ENCODE peak calls at places on chromosomes 4 and X, in ten cellular contexts. Q is RPMI8226; L is endothelial cell; D is adipocyte; P is mucosa of gallbladder; W is stimulated activated CD8-positive, alpha-beta memory T cell treated with anti-CD3 and anti-CD28 coated beads, Interleukin-4, amount 100 ng/mL, for 48 hours; J is T47D; S is amygdala; Y is AG04449; F is pons. M is an unnamed sample.

GRCh38 chr4:183118585-183118984 is 19.5 kb downstream of the WWC2 start:
- DNase-seq in Q (no peak), L (no peak), D (peak; percentile 68), P (no peak), W (no peak), J (no peak), S (no peak), Y (peak; percentile 52), F (no peak), M (peak; percentile 84)

GRCh38 chr4:82201805-82202636 is 171.8 kb downstream of the HNRNPD start:
- DNase-seq in Q (peak; percentile 38), L (peak; percentile 68), D (peak; percentile 51), P (peak; percentile 34), W (peak; percentile 68), J (no peak), S (no peak), Y (no peak), F (peak; percentile 44), M (no peak)

GRCh38 chrX:9785944-9786741 is at the start of gene SHROOM2:
- DNase-seq in Q (no peak), L (peak; percentile 33), D (peak; percentile 34), P (no peak), W (peak; percentile 18), J (peak; percentile 60), S (no peak), Y (no peak), F (no peak), M (no peak)

GRCh38 chr4:166625018-166625637 is 609.2 kb downstream of the SPOCK3 start:
- DNase-seq in Q (no peak), L (no peak), D (no peak), P (no peak), W (no peak), J (no peak), S (no peak), Y (no peak), F (no peak), M (no peak)

GRCh38 chrX:105461013-105461412 is 240.5 kb upstream of the TEX13A start:
- DNase-seq in Q (no peak), L (no peak), D (no peak), P (no peak), W (no peak), J (no peak), S (no peak), Y (no peak), F (no peak), M (no peak)

GRCh38 chrX:119871245-119871598 is 311 bp downstream of the RNF113A start:
- DNase-seq in Q (no peak), L (peak; percentile 11), D (no peak), P (no peak), W (no peak), J (no peak), S (peak; percentile 61), Y (no peak), F (no peak), M (peak; percentile 15)

GRCh38 chrX:16368696-16369095 is 201.4 kb downstream of the MAGEB17 start:
- DNase-seq in Q (no peak), L (no peak), D (no peak), P (no peak), W (no peak), J (no peak), S (no peak), Y (no peak), F (no peak), M (no peak)

GRCh38 chrX:17375361-17375630 is 296 bp downstream of the NHS start:
- DNase-seq in Q (no peak), L (no peak), D (no peak), P (no peak), W (no peak), J (no peak), S (no peak), Y (no peak), F (no peak), M (peak; percentile 6)

GRCh38 chrX:54540289-54540688 is 10.3 kb downstream of the GNL3L start:
- DNase-seq in Q (no peak), L (no peak), D (peak; percentile 25), P (no peak), W (no peak), J (no peak), S (no peak), Y (peak; percentile 26), F (no peak), M (peak; percentile 45)

GRCh38 chr4:101199507-101200285 is 147.6 kb downstream of the PPP3CA start:
- DNase-seq in Q (no peak), L (no peak), D (peak; percentile 19), P (no peak), W (no peak), J (no peak), S (no peak), Y (no peak), F (no peak), M (no peak)

GRCh38 chr4:152118819-152119553 is 358.2 kb upstream of the GATB start:
- DNase-seq in Q (no peak), L (no peak), D (no peak), P (no peak), W (no peak), J (no peak), S (no peak), Y (no peak), F (no peak), M (no peak)

GRCh38 chr4:29560452-29560851 is 1159.7 kb upstream of the PCDH7 start:
- DNase-seq in Q (no peak), L (no peak), D (no peak), P (no peak), W (no peak), J (no peak), S (no peak), Y (no peak), F (no peak), M (no peak)

GRCh38 chrX:102154900-102155805 is 624 bp downstream of the BEX5 start:
- DNase-seq in Q (no peak), L (peak; percentile 28), D (no peak), P (no peak), W (peak; percentile 30), J (no peak), S (no peak), Y (no peak), F (peak; percentile 4), M (no peak)

GRCh38 chrX:71181910-71182799 is 37.5 kb downstream of the NLGN3 start:
- DNase-seq in Q (peak; percentile 76), L (peak; percentile 68), D (peak; percentile 95), P (peak; percentile 90), W (peak; percentile 82), J (peak; percentile 37), S (peak; percentile 85), Y (peak; percentile 86), F (peak; percentile 96), M (peak; percentile 78)

GRCh38 chr4:136861081-136861480 is 671.2 kb downstream of the PCDH18 start:
- DNase-seq in Q (no peak), L (no peak), D (peak; percentile 34), P (no peak), W (no peak), J (no peak), S (no peak), Y (no peak), F (no peak), M (no peak)

GRCh38 chrX:11757729-11758399 is at the start of gene MSL3:
- DNase-seq in Q (peak; percentile 71), L (peak; percentile 55), D (peak; percentile 79), P (peak; percentile 20), W (peak; percentile 42), J (peak; percentile 31), S (peak; percentile 22), Y (no peak), F (peak; percentile 33), M (peak; percentile 62)

GRCh38 chr4:169621754-169622481 is 1.5 kb downstream of the CLCN3 start:
- DNase-seq in Q (peak; percentile 44), L (no peak), D (peak; percentile 70), P (no peak), W (no peak), J (no peak), S (no peak), Y (no peak), F (no peak), M (no peak)

GRCh38 chr4:56505269-56506109 is at the start of gene ARL9:
- DNase-seq in Q (no peak), L (peak; percentile 43), D (peak; percentile 67), P (peak; percentile 31), W (peak; percentile 65), J (no peak), S (peak; percentile 13), Y (no peak), F (peak; percentile 9), M (peak; percentile 48)

GRCh38 chrX:107168712-107169111 is 37.5 kb downstream of the NUP62CL start:
- DNase-seq in Q (no peak), L (no peak), D (no peak), P (no peak), W (no peak), J (no peak), S (no peak), Y (no peak), F (no peak), M (no peak)

GRCh38 chr4:112604590-112604989 is 32.1 kb downstream of the ZGRF1 start:
- DNase-seq in Q (peak; percentile 42), L (peak; percentile 63), D (peak; percentile 88), P (peak; percentile 60), W (no peak), J (peak; percentile 29), S (no peak), Y (peak; percentile 12), F (peak; percentile 81), M (peak; percentile 50)

GRCh38 chrX:116823677-116824076 is 360.9 kb upstream of the CT83 start:
- DNase-seq in Q (no peak), L (no peak), D (no peak), P (no peak), W (no peak), J (no peak), S (no peak), Y (no peak), F (no peak), M (no peak)

GRCh38 chr4:82696117-82696516 is 102.5 kb downstream of the SCD5 start:
- DNase-seq in Q (no peak), L (no peak), D (no peak), P (peak; percentile 51), W (no peak), J (no peak), S (no peak), Y (no peak), F (no peak), M (no peak)

GRCh38 chrX:107718156-107718621 is 57.4 kb downstream of the TSC22D3 start:
- DNase-seq in Q (peak; percentile 70), L (peak; percentile 66), D (peak; percentile 93), P (peak; percentile 86), W (peak; percentile 78), J (no peak), S (peak; percentile 11), Y (no peak), F (peak; percentile 79), M (peak; percentile 64)

GRCh38 chr4:141020801-141021261 is 112.4 kb downstream of the RNF150 start:
- DNase-seq in Q (no peak), L (no peak), D (peak; percentile 72), P (no peak), W (no peak), J (no peak), S (no peak), Y (no peak), F (no peak), M (no peak)

GRCh38 chrX:43949669-43950068 is 23.5 kb downstream of the NDP start:
- DNase-seq in Q (peak; percentile 16), L (peak; percentile 32), D (peak; percentile 7), P (peak; percentile 26), W (peak; percentile 40), J (peak; percentile 43), S (peak; percentile 19), Y (no peak), F (peak; percentile 39), M (peak; percentile 12)

GRCh38 chr4:1824746-1825145 is 31.2 kb downstream of the LETM1 start:
- DNase-seq in Q (no peak), L (no peak), D (no peak), P (no peak), W (no peak), J (no peak), S (no peak), Y (no peak), F (no peak), M (no peak)

GRCh38 chrX:47614618-47615017 is 5.0 kb downstream of the SYN1 start:
- DNase-seq in Q (no peak), L (no peak), D (no peak), P (no peak), W (no peak), J (no peak), S (no peak), Y (no peak), F (no peak), M (no peak)

GRCh38 chr4:169362607-169363006 is 91.9 kb upstream of the SH3RF1 start:
- DNase-seq in Q (no peak), L (no peak), D (no peak), P (no peak), W (no peak), J (no peak), S (no peak), Y (no peak), F (no peak), M (no peak)

M was measured in hepatic stellate cell.